ENCODE peak calls at places on chromosomes 2 and 18, in eight cellular contexts. One of them, this sample, is unnamed.

GRCh38 chr18:52339891-52340371 is at the start of gene DCC:
- DNase-seq in H7: peak; percentile 59
- DNase-seq in head of caudate nucleus: peak; percentile 86
- DNase-seq in AG09319: no peak
- DNase-seq in activated CD4-positive, alpha-beta T cell treated with anti-CD3 and anti-CD28 coated beads, Interleukin-2, amount 10 ng/mL, durations not matched to agents 7 days and 5 days: no peak
- DNase-seq in T-helper 17 cell: no peak
- DNase-seq in stimulated activated CD8-positive, alpha-beta memory T cell treated with anti-CD3 and anti-CD28 coated beads, Interleukin-4, amount 100 ng/mL, for 4 hours: no peak
- DNase-seq in naive thymus-derived CD4-positive, alpha-beta T cell: no peak
- DNase-seq in this sample: no peak

GRCh38 chr2:44859337-44859736 is 82.2 kb upstream of the SIX3 start:
- DNase-seq in H7: no peak
- DNase-seq in head of caudate nucleus: no peak
- DNase-seq in AG09319: no peak
- DNase-seq in activated CD4-positive, alpha-beta T cell treated with anti-CD3 and anti-CD28 coated beads, Interleukin-2, amount 10 ng/mL, durations not matched to agents 7 days and 5 days: no peak
- DNase-seq in T-helper 17 cell: no peak
- DNase-seq in stimulated activated CD8-positive, alpha-beta memory T cell treated with anti-CD3 and anti-CD28 coated beads, Interleukin-4, amount 100 ng/mL, for 4 hours: no peak
- DNase-seq in naive thymus-derived CD4-positive, alpha-beta T cell: no peak
- DNase-seq in this sample: no peak

GRCh38 chr18:21330122-21330701 is 88.2 kb downstream of the GREB1L start:
- DNase-seq in H7: no peak
- DNase-seq in head of caudate nucleus: no peak
- DNase-seq in AG09319: peak; percentile 22
- DNase-seq in activated CD4-positive, alpha-beta T cell treated with anti-CD3 and anti-CD28 coated beads, Interleukin-2, amount 10 ng/mL, durations not matched to agents 7 days and 5 days: no peak
- DNase-seq in T-helper 17 cell: no peak
- DNase-seq in stimulated activated CD8-positive, alpha-beta memory T cell treated with anti-CD3 and anti-CD28 coated beads, Interleukin-4, amount 100 ng/mL, for 4 hours: no peak
- DNase-seq in naive thymus-derived CD4-positive, alpha-beta T cell: peak; percentile 0
- DNase-seq in this sample: peak; percentile 53

GRCh38 chr18:41858761-41859555 is 96.1 kb upstream of the PIK3C3 start:
- DNase-seq in H7: no peak
- DNase-seq in head of caudate nucleus: no peak
- DNase-seq in AG09319: no peak
- DNase-seq in activated CD4-positive, alpha-beta T cell treated with anti-CD3 and anti-CD28 coated beads, Interleukin-2, amount 10 ng/mL, durations not matched to agents 7 days and 5 days: no peak
- DNase-seq in T-helper 17 cell: no peak
- DNase-seq in stimulated activated CD8-positive, alpha-beta memory T cell treated with anti-CD3 and anti-CD28 coated beads, Interleukin-4, amount 100 ng/mL, for 4 hours: no peak
- DNase-seq in naive thymus-derived CD4-positive, alpha-beta T cell: no peak
- DNase-seq in this sample: no peak

GRCh38 chr2:119441376-119442231 is 9.9 kb downstream of the TMEM37 start:
- DNase-seq in H7: peak; percentile 27
- DNase-seq in head of caudate nucleus: no peak
- DNase-seq in AG09319: no peak
- DNase-seq in activated CD4-positive, alpha-beta T cell treated with anti-CD3 and anti-CD28 coated beads, Interleukin-2, amount 10 ng/mL, durations not matched to agents 7 days and 5 days: no peak
- DNase-seq in T-helper 17 cell: no peak
- DNase-seq in stimulated activated CD8-positive, alpha-beta memory T cell treated with anti-CD3 and anti-CD28 coated beads, Interleukin-4, amount 100 ng/mL, for 4 hours: no peak
- DNase-seq in naive thymus-derived CD4-positive, alpha-beta T cell: no peak
- DNase-seq in this sample: no peak

GRCh38 chr2:88187038-88187676 is 17.0 kb downstream of the THNSL2 start:
- DNase-seq in H7: peak; percentile 89
- DNase-seq in head of caudate nucleus: peak; percentile 76
- DNase-seq in AG09319: no peak
- DNase-seq in activated CD4-positive, alpha-beta T cell treated with anti-CD3 and anti-CD28 coated beads, Interleukin-2, amount 10 ng/mL, durations not matched to agents 7 days and 5 days: peak; percentile 31
- DNase-seq in T-helper 17 cell: no peak
- DNase-seq in stimulated activated CD8-positive, alpha-beta memory T cell treated with anti-CD3 and anti-CD28 coated beads, Interleukin-4, amount 100 ng/mL, for 4 hours: no peak
- DNase-seq in naive thymus-derived CD4-positive, alpha-beta T cell: no peak
- DNase-seq in this sample: no peak

GRCh38 chr2:96809216-96809882 is 6.7 kb upstream of the CNNM3 start:
- DNase-seq in H7: no peak
- DNase-seq in head of caudate nucleus: no peak
- DNase-seq in AG09319: no peak
- DNase-seq in activated CD4-positive, alpha-beta T cell treated with anti-CD3 and anti-CD28 coated beads, Interleukin-2, amount 10 ng/mL, durations not matched to agents 7 days and 5 days: no peak
- DNase-seq in T-helper 17 cell: no peak
- DNase-seq in stimulated activated CD8-positive, alpha-beta memory T cell treated with anti-CD3 and anti-CD28 coated beads, Interleukin-4, amount 100 ng/mL, for 4 hours: no peak
- DNase-seq in naive thymus-derived CD4-positive, alpha-beta T cell: no peak
- DNase-seq in this sample: no peak

GRCh38 chr2:5834491-5834890 is 142.3 kb downstream of the SOX11 start:
- DNase-seq in H7: no peak
- DNase-seq in head of caudate nucleus: no peak
- DNase-seq in AG09319: no peak
- DNase-seq in activated CD4-positive, alpha-beta T cell treated with anti-CD3 and anti-CD28 coated beads, Interleukin-2, amount 10 ng/mL, durations not matched to agents 7 days and 5 days: no peak
- DNase-seq in T-helper 17 cell: no peak
- DNase-seq in stimulated activated CD8-positive, alpha-beta memory T cell treated with anti-CD3 and anti-CD28 coated beads, Interleukin-4, amount 100 ng/mL, for 4 hours: no peak
- DNase-seq in naive thymus-derived CD4-positive, alpha-beta T cell: no peak
- DNase-seq in this sample: no peak

GRCh38 chr2:127183771-127184170 is 36.3 kb downstream of the CYP27C1 start:
- DNase-seq in H7: no peak
- DNase-seq in head of caudate nucleus: no peak
- DNase-seq in AG09319: no peak
- DNase-seq in activated CD4-positive, alpha-beta T cell treated with anti-CD3 and anti-CD28 coated beads, Interleukin-2, amount 10 ng/mL, durations not matched to agents 7 days and 5 days: no peak
- DNase-seq in T-helper 17 cell: no peak
- DNase-seq in stimulated activated CD8-positive, alpha-beta memory T cell treated with anti-CD3 and anti-CD28 coated beads, Interleukin-4, amount 100 ng/mL, for 4 hours: no peak
- DNase-seq in naive thymus-derived CD4-positive, alpha-beta T cell: no peak
- DNase-seq in this sample: no peak

GRCh38 chr2:40783704-40784103 is 331.8 kb upstream of the SLC8A1 start:
- DNase-seq in H7: no peak
- DNase-seq in head of caudate nucleus: no peak
- DNase-seq in AG09319: no peak
- DNase-seq in activated CD4-positive, alpha-beta T cell treated with anti-CD3 and anti-CD28 coated beads, Interleukin-2, amount 10 ng/mL, durations not matched to agents 7 days and 5 days: no peak
- DNase-seq in T-helper 17 cell: no peak
- DNase-seq in stimulated activated CD8-positive, alpha-beta memory T cell treated with anti-CD3 and anti-CD28 coated beads, Interleukin-4, amount 100 ng/mL, for 4 hours: no peak
- DNase-seq in naive thymus-derived CD4-positive, alpha-beta T cell: no peak
- DNase-seq in this sample: no peak

GRCh38 chr2:230868151-230868946 is 3.6 kb downstream of the ITM2C start:
- DNase-seq in H7: peak; percentile 87
- DNase-seq in head of caudate nucleus: no peak
- DNase-seq in AG09319: no peak
- DNase-seq in activated CD4-positive, alpha-beta T cell treated with anti-CD3 and anti-CD28 coated beads, Interleukin-2, amount 10 ng/mL, durations not matched to agents 7 days and 5 days: no peak
- DNase-seq in T-helper 17 cell: no peak
- DNase-seq in stimulated activated CD8-positive, alpha-beta memory T cell treated with anti-CD3 and anti-CD28 coated beads, Interleukin-4, amount 100 ng/mL, for 4 hours: no peak
- DNase-seq in naive thymus-derived CD4-positive, alpha-beta T cell: no peak
- DNase-seq in this sample: no peak

GRCh38 chr18:57846258-57846657 is 43.1 kb upstream of the ATP8B1 start:
- DNase-seq in H7: no peak
- DNase-seq in head of caudate nucleus: no peak
- DNase-seq in AG09319: peak; percentile 20
- DNase-seq in activated CD4-positive, alpha-beta T cell treated with anti-CD3 and anti-CD28 coated beads, Interleukin-2, amount 10 ng/mL, durations not matched to agents 7 days and 5 days: no peak
- DNase-seq in T-helper 17 cell: no peak
- DNase-seq in stimulated activated CD8-positive, alpha-beta memory T cell treated with anti-CD3 and anti-CD28 coated beads, Interleukin-4, amount 100 ng/mL, for 4 hours: no peak
- DNase-seq in naive thymus-derived CD4-positive, alpha-beta T cell: no peak
- DNase-seq in this sample: peak; percentile 39

GRCh38 chr2:205758498-205758897 is 76.2 kb downstream of the NRP2 start:
- DNase-seq in H7: no peak
- DNase-seq in head of caudate nucleus: no peak
- DNase-seq in AG09319: no peak
- DNase-seq in activated CD4-positive, alpha-beta T cell treated with anti-CD3 and anti-CD28 coated beads, Interleukin-2, amount 10 ng/mL, durations not matched to agents 7 days and 5 days: no peak
- DNase-seq in T-helper 17 cell: no peak
- DNase-seq in stimulated activated CD8-positive, alpha-beta memory T cell treated with anti-CD3 and anti-CD28 coated beads, Interleukin-4, amount 100 ng/mL, for 4 hours: no peak
- DNase-seq in naive thymus-derived CD4-positive, alpha-beta T cell: no peak
- DNase-seq in this sample: no peak

GRCh38 chr2:36708119-36708741 is 11.7 kb downstream of the VIT start:
- DNase-seq in H7: no peak
- DNase-seq in head of caudate nucleus: no peak
- DNase-seq in AG09319: peak; percentile 87
- DNase-seq in activated CD4-positive, alpha-beta T cell treated with anti-CD3 and anti-CD28 coated beads, Interleukin-2, amount 10 ng/mL, durations not matched to agents 7 days and 5 days: no peak
- DNase-seq in T-helper 17 cell: no peak
- DNase-seq in stimulated activated CD8-positive, alpha-beta memory T cell treated with anti-CD3 and anti-CD28 coated beads, Interleukin-4, amount 100 ng/mL, for 4 hours: no peak
- DNase-seq in naive thymus-derived CD4-positive, alpha-beta T cell: no peak
- DNase-seq in this sample: peak; percentile 51

GRCh38 chr2:10432315-10433181 is 15.6 kb downstream of the ODC1 start:
- DNase-seq in H7: peak; percentile 78
- DNase-seq in head of caudate nucleus: no peak
- DNase-seq in AG09319: no peak
- DNase-seq in activated CD4-positive, alpha-beta T cell treated with anti-CD3 and anti-CD28 coated beads, Interleukin-2, amount 10 ng/mL, durations not matched to agents 7 days and 5 days: peak; percentile 37
- DNase-seq in T-helper 17 cell: peak; percentile 37
- DNase-seq in stimulated activated CD8-positive, alpha-beta memory T cell treated with anti-CD3 and anti-CD28 coated beads, Interleukin-4, amount 100 ng/mL, for 4 hours: no peak
- DNase-seq in naive thymus-derived CD4-positive, alpha-beta T cell: no peak
- DNase-seq in this sample: no peak

GRCh38 chr2:185618630-185619029 is 120.0 kb upstream of the FSIP2 start:
- DNase-seq in H7: no peak
- DNase-seq in head of caudate nucleus: no peak
- DNase-seq in AG09319: no peak
- DNase-seq in activated CD4-positive, alpha-beta T cell treated with anti-CD3 and anti-CD28 coated beads, Interleukin-2, amount 10 ng/mL, durations not matched to agents 7 days and 5 days: no peak
- DNase-seq in T-helper 17 cell: no peak
- DNase-seq in stimulated activated CD8-positive, alpha-beta memory T cell treated with anti-CD3 and anti-CD28 coated beads, Interleukin-4, amount 100 ng/mL, for 4 hours: no peak
- DNase-seq in naive thymus-derived CD4-positive, alpha-beta T cell: no peak
- DNase-seq in this sample: no peak

GRCh38 chr18:24180048-24180447 is 41.2 kb downstream of the CABYR start:
- DNase-seq in H7: no peak
- DNase-seq in head of caudate nucleus: no peak
- DNase-seq in AG09319: no peak
- DNase-seq in activated CD4-positive, alpha-beta T cell treated with anti-CD3 and anti-CD28 coated beads, Interleukin-2, amount 10 ng/mL, durations not matched to agents 7 days and 5 days: no peak
- DNase-seq in T-helper 17 cell: no peak
- DNase-seq in stimulated activated CD8-positive, alpha-beta memory T cell treated with anti-CD3 and anti-CD28 coated beads, Interleukin-4, amount 100 ng/mL, for 4 hours: no peak
- DNase-seq in naive thymus-derived CD4-positive, alpha-beta T cell: no peak
- DNase-seq in this sample: no peak

GRCh38 chr2:190947711-190948251 is 66.2 kb downstream of the STAT1 start:
- DNase-seq in H7: no peak
- DNase-seq in head of caudate nucleus: no peak
- DNase-seq in AG09319: peak; percentile 15
- DNase-seq in activated CD4-positive, alpha-beta T cell treated with anti-CD3 and anti-CD28 coated beads, Interleukin-2, amount 10 ng/mL, durations not matched to agents 7 days and 5 days: no peak
- DNase-seq in T-helper 17 cell: no peak
- DNase-seq in stimulated activated CD8-positive, alpha-beta memory T cell treated with anti-CD3 and anti-CD28 coated beads, Interleukin-4, amount 100 ng/mL, for 4 hours: no peak
- DNase-seq in naive thymus-derived CD4-positive, alpha-beta T cell: peak; percentile 72
- DNase-seq in this sample: peak; percentile 28